ENCODE peak calls at places on chromosomes 3 and 15, in five cellular contexts. O is stimulated activated CD8-positive, alpha-beta memory T cell treated with anti-CD3 and anti-CD28 coated beads, Interleukin-4, amount 100 ng/mL, for 1 hour; J is stomach; V is A549; H is OCI-LY7. E is an unnamed sample.
A peak's percentile ranks its signal among the peaks of the same experiment; 100 is the strongest.

GRCh38 chr3:180246688-180247195 is 210.0 kb upstream of the PEX5L start:
- DNase-seq in O (no peak), J (no peak), V (no peak), H (no peak), E (no peak)

GRCh38 chr15:28984421-28985375 is 98.9 kb downstream of the APBA2 start:
- DNase-seq in O (no peak), J (no peak), V (no peak), H (no peak), E (no peak)

GRCh38 chr15:41498657-41499056 is 5.0 kb downstream of the ITPKA start:
- DNase-seq in O (no peak), J (no peak), V (no peak), H (no peak), E (no peak)

GRCh38 chr3:71423151-71423906 is 160.2 kb downstream of the FOXP1 start:
- DNase-seq in O (no peak), J (no peak), V (peak; percentile 15), H (peak; percentile 64), E (peak; percentile 47)

GRCh38 chr3:188707396-188708288 is 464.1 kb upstream of the TPRG1 start:
- DNase-seq in O (no peak), J (no peak), V (no peak), H (no peak), E (no peak)

GRCh38 chr3:30344288-30344687 is 262.1 kb upstream of the TGFBR2 start:
- DNase-seq in O (no peak), J (no peak), V (no peak), H (no peak), E (no peak)

GRCh38 chr3:39143051-39143885 is 10.1 kb downstream of the CSRNP1 start:
- DNase-seq in O (no peak), J (no peak), V (no peak), H (no peak), E (peak; percentile 23)

GRCh38 chr15:76169013-76169412 is 109.2 kb downstream of the TMEM266 start:
- DNase-seq in O (no peak), J (no peak), V (no peak), H (peak; percentile 46), E (no peak)

GRCh38 chr15:92449476-92449875 is 55.8 kb downstream of the ST8SIA2 start:
- DNase-seq in O (no peak), J (no peak), V (no peak), H (no peak), E (no peak)

GRCh38 chr3:17195192-17195611 is 310.4 kb downstream of the PLCL2 start:
- DNase-seq in O (no peak), J (no peak), V (no peak), H (peak; percentile 97), E (no peak)

GRCh38 chr3:86814321-86814720 is 176.6 kb downstream of the VGLL3 start:
- DNase-seq in O (no peak), J (no peak), V (no peak), H (no peak), E (no peak)

GRCh38 chr3:49377483-49377882 is 19.3 kb upstream of the GPX1 start:
- DNase-seq in O (no peak), J (no peak), V (no peak), H (peak; percentile 73), E (no peak)

GRCh38 chr3:42148982-42149432 is 57.9 kb downstream of the TRAK1 start:
- DNase-seq in O (no peak), J (peak; percentile 40), V (no peak), H (no peak), E (peak; percentile 79)